ENCODE peak calls at places on chromosomes 12 and 14, in six cellular contexts. J, Z, M, C, X and L are unnamed samples.
A peak's percentile ranks its signal among the peaks of the same experiment; 100 is the strongest.

GRCh38 chr14:75361751-75362433 is 65.9 kb upstream of the JDP2 start:
- DNase-seq in J (no peak), Z (no peak), M (no peak), C (no peak), X (no peak), L (no peak)

GRCh38 chr12:90922068-90922743 is 32.8 kb downstream of the CCER1 start:
- DNase-seq in J (no peak), Z (no peak), M (no peak), C (no peak), X (no peak), L (no peak)

GRCh38 chr12:55060470-55060869 is 40.7 kb downstream of the NEUROD4 start:
- DNase-seq in J (no peak), Z (no peak), M (peak; percentile 61), C (peak; percentile 17), X (no peak), L (peak; percentile 22)

GRCh38 chr12:132228535-132229422 is 84.5 kb downstream of the NOC4L start:
- DNase-seq in J (no peak), Z (no peak), M (no peak), C (no peak), X (no peak), L (no peak)

GRCh38 chr12:124433147-124433874 is 134.1 kb downstream of the NCOR2 start:
- DNase-seq in J (no peak), Z (no peak), M (no peak), C (no peak), X (no peak), L (peak; percentile 52)

GRCh38 chr14:88746042-88746441 is 46.7 kb downstream of the EML5 start:
- DNase-seq in J (no peak), Z (no peak), M (no peak), C (no peak), X (no peak), L (no peak)

GRCh38 chr14:55968741-55969140 is 149.5 kb upstream of the PELI2 start:
- DNase-seq in J (no peak), Z (no peak), M (no peak), C (no peak), X (no peak), L (no peak)

GRCh38 chr12:89733579-89734201 is 25.1 kb upstream of the ATP2B1 start:
- DNase-seq in J (no peak), Z (no peak), M (no peak), C (no peak), X (no peak), L (peak; percentile 91)

GRCh38 chr14:75944607-75945241 is 37.1 kb downstream of the TGFB3 start:
- DNase-seq in J (no peak), Z (no peak), M (no peak), C (no peak), X (no peak), L (no peak)

GRCh38 chr12:32688786-32689185 is 9.7 kb downstream of the DNM1L start:
- DNase-seq in J (no peak), Z (no peak), M (no peak), C (peak; percentile 54), X (no peak), L (no peak)

GRCh38 chr12:84642201-84642600 is 270.4 kb downstream of the SLC6A15 start:
- DNase-seq in J (no peak), Z (no peak), M (no peak), C (no peak), X (no peak), L (no peak)

GRCh38 chr12:110248096-110248447 is 33.0 kb upstream of the ATP2A2 start:
- DNase-seq in J (no peak), Z (no peak), M (no peak), C (no peak), X (no peak), L (no peak)

GRCh38 chr12:638948-639557 is 24.2 kb downstream of the NINJ2 start:
- DNase-seq in J (no peak), Z (no peak), M (no peak), C (no peak), X (no peak), L (no peak)

GRCh38 chr14:32102152-32102787 is 25.2 kb downstream of the ARHGAP5 start:
- DNase-seq in J (no peak), Z (no peak), M (peak; percentile 37), C (no peak), X (no peak), L (no peak)

GRCh38 chr14:72301352-72301751 is 369.1 kb downstream of the RGS6 start:
- DNase-seq in J (no peak), Z (no peak), M (no peak), C (no peak), X (no peak), L (no peak)

GRCh38 chr14:77024171-77024627 is 4.3 kb downstream of the IRF2BPL start:
- DNase-seq in J (peak; percentile 66), Z (no peak), M (no peak), C (peak; percentile 99), X (no peak), L (no peak)

GRCh38 chr12:100044266-100044665 is 59.5 kb upstream of the ANKS1B start:
- DNase-seq in J (no peak), Z (no peak), M (no peak), C (no peak), X (no peak), L (no peak)

GRCh38 chr14:69710378-69710777 is 56.6 kb upstream of the SRSF5 start:
- DNase-seq in J (no peak), Z (no peak), M (no peak), C (no peak), X (no peak), L (no peak)

GRCh38 chr14:71130491-71131179 is 223.4 kb downstream of the PCNX1 start:
- DNase-seq in J (no peak), Z (no peak), M (peak; percentile 20), C (peak; percentile 45), X (no peak), L (no peak)

GRCh38 chr14:97604731-97605130 is 807.5 kb downstream of the VRK1 start:
- DNase-seq in J (no peak), Z (no peak), M (no peak), C (no peak), X (no peak), L (no peak)

GRCh38 chr14:53108292-53108937 is 44.7 kb downstream of the DDHD1 start:
- DNase-seq in J (no peak), Z (no peak), M (no peak), C (no peak), X (no peak), L (no peak)

GRCh38 chr12:23204933-23205778 is 580.2 kb downstream of the ETNK1 start:
- DNase-seq in J (peak; percentile 54), Z (peak; percentile 18), M (peak; percentile 27), C (peak; percentile 72), X (peak; percentile 6), L (peak; percentile 2)

GRCh38 chr12:10847701-10848100 is 1.6 kb downstream of the PRR4 start:
- DNase-seq in J (no peak), Z (no peak), M (no peak), C (no peak), X (no peak), L (no peak)
- TF ChIP-seq REST in J (no peak), Z (no peak), M (no peak), C (no peak), X (no peak), L (no peak)

GRCh38 chr14:94144765-94145164 is 15.4 kb upstream of the IFI27L2 start:
- DNase-seq in J (no peak), Z (no peak), M (no peak), C (peak; percentile 47), X (peak; percentile 8), L (no peak)
- TF ChIP-seq REST in J (no peak), Z (no peak), M (no peak), C (no peak), X (no peak), L (no peak)

DNA sequence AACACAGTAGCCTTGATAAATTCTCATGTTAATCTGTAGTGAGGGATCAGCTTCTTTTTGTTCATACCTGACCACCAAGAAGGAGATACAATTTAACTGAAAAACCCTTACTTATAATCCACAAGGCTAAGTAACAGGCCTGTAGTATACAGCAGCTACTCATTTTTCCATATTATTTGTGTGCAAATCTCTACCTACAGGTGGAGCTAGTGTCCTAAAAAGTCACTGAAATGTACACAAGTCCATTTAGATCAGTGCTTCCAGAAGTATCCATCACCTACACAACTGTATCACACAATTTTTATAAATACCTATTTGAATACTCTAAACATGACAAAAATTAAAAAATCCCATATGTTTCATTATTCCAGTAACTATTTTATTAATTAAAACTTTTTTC is 173.2 kb downstream of the SLC35F4 start:
- DNase-seq in J (peak; percentile 39), Z (peak; percentile 26), M (no peak), C (peak; percentile 39), X (peak; percentile 49), L (peak; percentile 11)
- TF ChIP-seq REST in J (no peak), Z (no peak), M (no peak), C (no peak), X (no peak), L (no peak)

GRCh38 chr14:96265387-96265786 is 9.4 kb downstream of the BDKRB1 start:
- DNase-seq in J (no peak), Z (no peak), M (no peak), C (no peak), X (no peak), L (no peak)

GRCh38 chr14:96268426-96269358 is 12.7 kb downstream of the BDKRB1 start:
- DNase-seq in J (no peak), Z (peak; percentile 82), M (no peak), C (no peak), X (no peak), L (no peak)

GRCh38 chr14:96269359-96269710 is 13.3 kb downstream of the BDKRB1 start:
- DNase-seq in J (no peak), Z (no peak), M (no peak), C (no peak), X (no peak), L (no peak)

GRCh38 chr14:96267916-96268315 is 11.9 kb downstream of the BDKRB1 start:
- DNase-seq in J (no peak), Z (no peak), M (no peak), C (no peak), X (no peak), L (no peak)

DNA sequence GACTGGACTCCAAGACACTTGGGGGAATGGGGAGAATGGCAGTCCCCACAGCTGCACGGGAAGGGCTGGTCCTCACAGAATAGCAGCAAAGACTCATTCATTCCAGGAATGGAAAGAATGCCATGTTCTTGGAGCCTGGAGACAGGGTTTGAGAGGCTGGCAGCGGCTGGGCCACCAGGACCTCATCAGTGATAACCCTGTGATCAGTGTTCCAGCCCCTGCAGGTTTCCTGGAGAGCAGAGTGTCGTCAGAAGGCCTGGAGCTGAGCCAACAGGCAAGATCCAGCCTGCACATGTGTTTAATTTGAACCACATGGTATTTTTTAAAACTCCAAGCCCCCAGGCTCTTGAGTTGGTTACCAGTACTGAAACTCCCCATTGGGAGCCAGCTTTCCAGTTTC is 11.3 kb downstream of the BDKRB1 start:
- DNase-seq in J (no peak), Z (no peak), M (no peak), C (no peak), X (no peak), L (no peak)
- TF ChIP-seq REST in J (no peak), Z (no peak), M (no peak), C (no peak), X (no peak), L (no peak)

GRCh38 chr12:72547593-72547992 is 275.4 kb downstream of the TRHDE start:
- DNase-seq in J (no peak), Z (no peak), M (no peak), C (peak; percentile 27), X (no peak), L (no peak)
- TF ChIP-seq REST in J (no peak), Z (no peak), M (no peak), C (no peak), X (no peak), L (no peak)

GRCh38 chr12:96400631-96401060 is 407 bp upstream of the CDK17 start:
- DNase-seq in J (peak; percentile 21), Z (no peak), M (peak; percentile 40), C (no peak), X (no peak), L (peak; percentile 30)
- TF ChIP-seq REST in J (no peak), Z (no peak), M (no peak), C (no peak), X (no peak), L (no peak)